ENCODE peak calls at places on chromosome 11, in seven cellular contexts. Q, O, Y, L, K, P and B are unnamed samples.

GRCh38 chr11:72585762-72586590 is 88.2 kb downstream of the PDE2A start:
- DNase-seq in Q (peak; percentile 55), O (peak; percentile 42), Y (peak; percentile 79), L (peak; percentile 69), K (peak; percentile 64), P (peak; percentile 47), B (peak; percentile 62)

GRCh38 chr11:130780437-130780836 is 135.8 kb downstream of the SNX19 start:
- DNase-seq in Q (no peak), O (no peak), Y (no peak), L (no peak), K (no peak), P (no peak), B (no peak)

GRCh38 chr11:72680624-72681158 is 6.5 kb upstream of the PDE2A start:
- DNase-seq in Q (no peak), O (no peak), Y (no peak), L (no peak), K (no peak), P (no peak), B (no peak)

GRCh38 chr11:129308241-129308865 is 67.3 kb upstream of the BARX2 start:
- DNase-seq in Q (no peak), O (no peak), Y (no peak), L (no peak), K (no peak), P (no peak), B (no peak)

GRCh38 chr11:102763440-102763839 is 17.0 kb downstream of the MMP10 start:
- DNase-seq in Q (no peak), O (no peak), Y (no peak), L (no peak), K (no peak), P (no peak), B (no peak)

GRCh38 chr11:8372641-8373381 is 109.1 kb upstream of the LMO1 start:
- DNase-seq in Q (no peak), O (no peak), Y (no peak), L (no peak), K (no peak), P (no peak), B (no peak)

GRCh38 chr11:66371627-66372415 is at the start of gene SLC29A2:
- DNase-seq in Q (no peak), O (peak; percentile 73), Y (peak; percentile 90), L (no peak), K (peak; percentile 68), P (peak; percentile 46), B (no peak)

GRCh38 chr11:2808850-2809847 is 76.4 kb downstream of the CDKN1C start:
- DNase-seq in Q (no peak), O (peak; percentile 7), Y (no peak), L (no peak), K (no peak), P (no peak), B (no peak)

GRCh38 chr11:67033661-67034166 is 10.8 kb downstream of the SYT12 start:
- DNase-seq in Q (peak; percentile 96), O (no peak), Y (peak; percentile 47), L (peak; percentile 85), K (no peak), P (peak; percentile 69), B (peak; percentile 96)